ENCODE peak calls at places on chromosomes 13 and 19, in ten cellular contexts. One of them, this sample, is unnamed.

GRCh38 chr13:40336228-40337221 is 329.9 kb downstream of the FOXO1 start:
- DNase-seq in cardiac muscle cell: no peak
- DNase-seq in anterior cingulate cortex: no peak
- DNase-seq in stimulated activated CD4-positive, alpha-beta T cell treated with anti-CD3 and anti-CD28 coated beads, TNF-alpha, amount 100 ng/mL, for 24 hours: no peak
- DNase-seq in RWPE1: no peak
- DNase-seq in heart right ventricle: no peak
- DNase-seq in LoVo: peak
- DNase-seq in B cell: no peak
- DNase-seq in AG09309: no peak
- DNase-seq in NCI-H1417: no peak
- DNase-seq in this sample: no peak

GRCh38 chr13:43405457-43405856 is 381.3 kb downstream of the ENOX1 start:
- DNase-seq in heart right ventricle: no peak
- DNase-seq in cardiac muscle cell: no peak
- DNase-seq in NCI-H1417: no peak
- DNase-seq in stimulated activated CD4-positive, alpha-beta T cell treated with anti-CD3 and anti-CD28 coated beads, TNF-alpha, amount 100 ng/mL, for 24 hours: no peak
- DNase-seq in LoVo: no peak
- DNase-seq in AG09309: no peak
- DNase-seq in anterior cingulate cortex: no peak
- DNase-seq in RWPE1: peak
- DNase-seq in B cell: no peak
- DNase-seq in this sample: no peak

GRCh38 chr19:35204799-35205732 is 23.5 kb downstream of the FAM187B start:
- DNase-seq in NCI-H1417: no peak
- DNase-seq in B cell: peak
- DNase-seq in stimulated activated CD4-positive, alpha-beta T cell treated with anti-CD3 and anti-CD28 coated beads, TNF-alpha, amount 100 ng/mL, for 24 hours: no peak
- DNase-seq in anterior cingulate cortex: no peak
- DNase-seq in LoVo: no peak
- DNase-seq in RWPE1: no peak
- DNase-seq in cardiac muscle cell: no peak
- DNase-seq in heart right ventricle: peak
- DNase-seq in AG09309: no peak
- DNase-seq in this sample: peak

GRCh38 chr13:50320297-50320862 is 305.1 kb downstream of the KCNRG start:
- DNase-seq in NCI-H1417: no peak
- DNase-seq in stimulated activated CD4-positive, alpha-beta T cell treated with anti-CD3 and anti-CD28 coated beads, TNF-alpha, amount 100 ng/mL, for 24 hours: no peak
- DNase-seq in cardiac muscle cell: no peak
- DNase-seq in heart right ventricle: no peak
- DNase-seq in LoVo: peak
- DNase-seq in AG09309: peak
- DNase-seq in B cell: no peak
- DNase-seq in anterior cingulate cortex: no peak
- DNase-seq in RWPE1: peak
- DNase-seq in this sample: no peak

GRCh38 chr13:42997381-42997780 is 5.3 kb upstream of the EPSTI1 start:
- DNase-seq in B cell: no peak
- DNase-seq in heart right ventricle: no peak
- DNase-seq in NCI-H1417: no peak
- DNase-seq in anterior cingulate cortex: no peak
- DNase-seq in cardiac muscle cell: peak
- DNase-seq in AG09309: no peak
- DNase-seq in stimulated activated CD4-positive, alpha-beta T cell treated with anti-CD3 and anti-CD28 coated beads, TNF-alpha, amount 100 ng/mL, for 24 hours: no peak
- DNase-seq in LoVo: no peak
- DNase-seq in RWPE1: no peak
- DNase-seq in this sample: peak

GRCh38 chr19:391199-391557 is 17.8 kb downstream of the C2CD4C start:
- DNase-seq in AG09309: no peak
- DNase-seq in NCI-H1417: no peak
- DNase-seq in LoVo: no peak
- DNase-seq in cardiac muscle cell: no peak
- DNase-seq in B cell: no peak
- DNase-seq in stimulated activated CD4-positive, alpha-beta T cell treated with anti-CD3 and anti-CD28 coated beads, TNF-alpha, amount 100 ng/mL, for 24 hours: no peak
- DNase-seq in heart right ventricle: no peak
- DNase-seq in anterior cingulate cortex: no peak
- DNase-seq in RWPE1: no peak
- DNase-seq in this sample: no peak

GRCh38 chr19:46892252-46893179 is 31.7 kb downstream of the ARHGAP35 start:
- DNase-seq in cardiac muscle cell: no peak
- DNase-seq in NCI-H1417: peak
- DNase-seq in B cell: peak
- DNase-seq in heart right ventricle: no peak
- DNase-seq in LoVo: no peak
- DNase-seq in anterior cingulate cortex: no peak
- DNase-seq in RWPE1: no peak
- DNase-seq in stimulated activated CD4-positive, alpha-beta T cell treated with anti-CD3 and anti-CD28 coated beads, TNF-alpha, amount 100 ng/mL, for 24 hours: no peak
- DNase-seq in AG09309: no peak
- DNase-seq in this sample: peak

GRCh38 chr19:38836438-38837303 is 5.1 kb upstream of the ECH1 start:
- DNase-seq in LoVo: no peak
- DNase-seq in NCI-H1417: no peak
- DNase-seq in B cell: no peak
- DNase-seq in cardiac muscle cell: no peak
- DNase-seq in RWPE1: no peak
- DNase-seq in heart right ventricle: no peak
- DNase-seq in stimulated activated CD4-positive, alpha-beta T cell treated with anti-CD3 and anti-CD28 coated beads, TNF-alpha, amount 100 ng/mL, for 24 hours: no peak
- DNase-seq in AG09309: no peak
- DNase-seq in anterior cingulate cortex: no peak
- DNase-seq in this sample: no peak

GRCh38 chr19:42316223-42317211 is 3.4 kb downstream of the TMEM145 start:
- DNase-seq in anterior cingulate cortex: no peak
- DNase-seq in LoVo: no peak
- DNase-seq in stimulated activated CD4-positive, alpha-beta T cell treated with anti-CD3 and anti-CD28 coated beads, TNF-alpha, amount 100 ng/mL, for 24 hours: no peak
- DNase-seq in RWPE1: no peak
- DNase-seq in B cell: no peak
- DNase-seq in heart right ventricle: no peak
- DNase-seq in NCI-H1417: no peak
- DNase-seq in AG09309: no peak
- DNase-seq in cardiac muscle cell: no peak
- DNase-seq in this sample: peak

This sample was measured in GM10248.